ENCODE peak calls at places on chromosomes 1 and 21, in seven cellular contexts. G, V, R, H, O, J and N are unnamed samples.

GRCh38 chr1:244841274-244841927 is 5.9 kb downstream of the COX20 start:
- DNase-seq in G (no peak), V (no peak), J (no peak), O (no peak), R (no peak), H (no peak), N (no peak)

GRCh38 chr1:247077234-247077633 is 1.4 kb downstream of the ZNF670 start:
- DNase-seq in G (no peak), O (peak), V (peak), H (no peak), J (no peak), R (no peak), N (no peak)

GRCh38 chr21:26686278-26686677 is 113.2 kb upstream of the CYYR1 start:
- DNase-seq in G (peak), J (no peak), R (peak), O (peak), H (no peak), V (peak), N (peak)

GRCh38 chr21:46549650-46550049 is 55.2 kb downstream of the S100B start:
- DNase-seq in H (no peak), J (no peak), G (no peak), R (no peak), O (no peak), V (no peak), N (no peak)

GRCh38 chr1:17671741-17672140 is 83.4 kb upstream of the ACTL8 start:
- DNase-seq in V (no peak), H (no peak), J (no peak), G (no peak), R (no peak), O (no peak), N (no peak)

GRCh38 chr1:8194481-8195227 is 123.3 kb upstream of the SLC45A1 start:
- DNase-seq in H (peak), O (peak), J (no peak), G (no peak), V (no peak), R (no peak), N (no peak)

GRCh38 chr1:190262538-190262937 is 215.1 kb downstream of the BRINP3 start:
- DNase-seq in J (no peak), O (no peak), V (no peak), G (no peak), H (no peak), R (no peak), N (no peak)

GRCh38 chr1:198168180-198168579 is 11.4 kb downstream of the NEK7 start:
- DNase-seq in O (peak), R (no peak), H (no peak), J (no peak), V (no peak), G (no peak), N (no peak)

GRCh38 chr21:28310711-28311110 is 682.0 kb downstream of the LTN1 start:
- DNase-seq in J (no peak), G (no peak), H (no peak), O (no peak), V (no peak), R (no peak), N (no peak)

GRCh38 chr1:53190210-53190611 is 6.4 kb upstream of the CPT2 start:
- DNase-seq in R (no peak), O (no peak), H (no peak), G (no peak), J (no peak), V (no peak), N (no peak)

GRCh38 chr21:35220301-35220700 is 171.2 kb upstream of the RUNX1 start:
- DNase-seq in V (no peak), J (no peak), H (no peak), R (no peak), G (no peak), O (no peak), N (no peak)

GRCh38 chr1:59007820-59008598 is 224.2 kb upstream of the JUN start:
- DNase-seq in J (peak), R (no peak), H (no peak), G (no peak), O (peak), V (no peak), N (no peak)

GRCh38 chr1:1421147-1421906 is at the start of gene ANKRD65:
- DNase-seq in J (no peak), O (no peak), R (no peak), H (peak), V (no peak), G (no peak), N (no peak)

GRCh38 chr1:230682274-230682673 is 31.6 kb downstream of the AGT start:
- DNase-seq in H (no peak), R (no peak), O (no peak), V (no peak), G (no peak), J (no peak), N (no peak)

GRCh38 chr1:8889925-8890785 is 11.7 kb upstream of the ENO1 start:
- DNase-seq in G (no peak), H (peak), J (no peak), O (peak), V (peak), R (no peak), N (no peak)

GRCh38 chr1:234674218-234674815 is 64.3 kb upstream of the IRF2BP2 start:
- DNase-seq in J (no peak), H (no peak), G (no peak), V (no peak), R (no peak), O (no peak), N (no peak)

GRCh38 chr1:2163205-2163604 is 31.4 kb downstream of the FAAP20 start:
- DNase-seq in H (no peak), O (no peak), R (no peak), J (no peak), G (no peak), V (no peak), N (no peak)

GRCh38 chr1:233281711-233282581 is 13.6 kb downstream of the PCNX2 start:
- DNase-seq in G (no peak), H (no peak), R (peak), O (peak), J (peak), V (no peak), N (no peak)

GRCh38 chr1:25549273-25550154 is 6.1 kb downstream of the LDLRAP1 start:
- DNase-seq in G (peak), O (peak), J (no peak), R (peak), V (peak), H (no peak), N (no peak)

GRCh38 chr1:198056255-198056654 is 100.5 kb upstream of the NEK7 start:
- DNase-seq in O (no peak), J (no peak), H (no peak), V (peak), G (no peak), R (no peak), N (no peak)

GRCh38 chr21:38263493-38263892 is 6.7 kb downstream of the KCNJ15 start:
- DNase-seq in H (no peak), J (no peak), V (no peak), O (peak), G (no peak), R (no peak), N (no peak)

GRCh38 chr1:228088586-228089498 is 6.3 kb downstream of the ARF1 start:
- DNase-seq in V (no peak), G (no peak), O (no peak), H (peak), J (no peak), R (no peak), N (no peak)

GRCh38 chr1:11796036-11796828 is 9.5 kb downstream of the MTHFR start:
- DNase-seq in R (no peak), H (peak), J (no peak), V (peak), G (no peak), O (peak), N (no peak)

GRCh38 chr1:43002766-43003165 is 44.1 kb upstream of the SLC2A1 start:
- DNase-seq in O (no peak), J (no peak), V (no peak), H (no peak), G (no peak), R (no peak), N (no peak)

GRCh38 chr1:174976436-174977107 is 23.2 kb upstream of the CACYBP start:
- DNase-seq in V (no peak), J (no peak), H (no peak), R (no peak), G (no peak), O (peak), N (no peak)

GRCh38 chr1:10814954-10815862 is 18.8 kb upstream of the CASZ1 start:
- DNase-seq in J (no peak), O (no peak), H (no peak), R (no peak), G (no peak), V (no peak), N (no peak)

GRCh38 chr1:6343506-6344405 is 49.8 kb downstream of the ACOT7 start:
- DNase-seq in H (peak), O (peak), G (peak), R (peak), J (peak), V (peak), N (peak)

GRCh38 chr1:3775498-3776230 is 3.1 kb downstream of the SMIM1 start:
- DNase-seq in G (peak), O (peak), J (no peak), V (peak), R (peak), H (peak), N (peak)

GRCh38 chr1:12600880-12601633 is 17.0 kb downstream of the DHRS3 start:
- DNase-seq in R (peak), J (no peak), G (peak), O (no peak), V (peak), H (no peak), N (no peak)

GRCh38 chr1:221309711-221310110 is 430.5 kb downstream of the HLX start:
- DNase-seq in R (no peak), H (no peak), V (no peak), O (no peak), G (no peak), J (no peak), N (no peak)

GRCh38 chr1:177902151-177902765 is 67.6 kb downstream of the SEC16B start:
- DNase-seq in V (no peak), G (no peak), J (no peak), H (no peak), R (no peak), O (no peak), N (no peak)

GRCh38 chr1:235156745-235157144 is 4.3 kb downstream of the RBM34 start:
- DNase-seq in R (no peak), J (no peak), O (no peak), V (no peak), G (no peak), H (no peak), N (no peak)